ENCODE peak calls at places on chromosome X, in nine cellular contexts. L, R, F, Y, E, G, T, W and I are unnamed samples.

GRCh38 chrX:19085975-19086772 is 36.1 kb downstream of the ADGRG2 start:
- DNase-seq in L (no peak), R (no peak), F (no peak), Y (no peak), E (no peak), G (no peak), T (no peak), W (peak), I (no peak)

GRCh38 chrX:155188786-155189185 is 27.5 kb upstream of the VBP1 start:
- DNase-seq in L (no peak), R (no peak), F (no peak), Y (no peak), E (no peak), G (no peak), T (no peak), W (peak), I (no peak)

GRCh38 chrX:17377795-17378194 is 2.8 kb downstream of the NHS start:
- DNase-seq in L (no peak), R (peak), F (no peak), Y (no peak), E (no peak), G (no peak), T (peak), W (no peak), I (no peak)

GRCh38 chrX:53716328-53717088 is 30.0 kb upstream of the HUWE1 start:
- DNase-seq in L (no peak), R (peak), F (no peak), Y (no peak), E (no peak), G (no peak), T (no peak), W (peak), I (no peak)

GRCh38 chrX:103404225-103405008 is 28.1 kb downstream of the BEX3 start:
- DNase-seq in L (peak), R (peak), F (peak), Y (peak), E (peak), G (peak), T (peak), W (peak), I (peak)

GRCh38 chrX:101206471-101206870 is 13.1 kb upstream of the DRP2 start:
- DNase-seq in L (peak), R (peak), F (peak), Y (no peak), E (no peak), G (no peak), T (peak), W (peak), I (no peak)

GRCh38 chrX:23902419-23902818 is 5.3 kb downstream of the APOO start:
- DNase-seq in L (peak), R (peak), F (peak), Y (no peak), E (no peak), G (no peak), T (peak), W (peak), I (peak)

GRCh38 chrX:54042609-54043010 is 1.7 kb downstream of the PHF8 start:
- DNase-seq in L (peak), R (peak), F (peak), Y (peak), E (peak), G (peak), T (peak), W (peak), I (peak)

GRCh38 chrX:22686138-22686541 is 313.6 kb upstream of the DDX53 start:
- DNase-seq in L (no peak), R (peak), F (peak), Y (no peak), E (no peak), G (no peak), T (no peak), W (peak), I (peak)

GRCh38 chrX:41960142-41960541 is 36.8 kb upstream of the CASK start:
- DNase-seq in L (no peak), R (no peak), F (no peak), Y (no peak), E (no peak), G (no peak), T (no peak), W (no peak), I (no peak)

GRCh38 chrX:14027031-14027430 is 2.7 kb downstream of the GEMIN8 start:
- DNase-seq in L (no peak), R (peak), F (peak), Y (no peak), E (no peak), G (peak), T (no peak), W (peak), I (no peak)

GRCh38 chrX:18973527-18974192 is 10.3 kb downstream of the PHKA2 start:
- DNase-seq in L (no peak), R (no peak), F (no peak), Y (no peak), E (no peak), G (peak), T (peak), W (no peak), I (no peak)